ENCODE peak calls at places on chromosomes 16 and 17, in five cellular contexts. A is uterus, L is upper lobe of left lung, P is transverse colon, K is heart right ventricle. Q is an unnamed sample.
A peak's percentile ranks its signal among the peaks of the same experiment; 100 is the strongest.

GRCh38 chr17:78231991-78232759 is 744 bp downstream of the TMEM235 start:
- DNase-seq in A (no peak), L (peak; percentile 87), P (no peak), K (no peak), Q (no peak)

GRCh38 chr16:4212207-4212933 is 29.5 kb downstream of the SRL start:
- DNase-seq in A (peak; percentile 53), L (peak; percentile 73), P (no peak), K (peak; percentile 81), Q (no peak)

GRCh38 chr16:13912891-13913290 is 7.1 kb upstream of the ERCC4 start:
- DNase-seq in A (no peak), L (no peak), P (no peak), K (no peak), Q (no peak)

GRCh38 chr17:50059759-50060273 is 3.9 kb downstream of the ITGA3 start:
- DNase-seq in A (no peak), L (no peak), P (no peak), K (no peak), Q (no peak)

GRCh38 chr16:2842340-2843000 is 12.4 kb downstream of the ZG16B start:
- DNase-seq in A (no peak), L (peak; percentile 78), P (peak; percentile 52), K (peak; percentile 67), Q (peak; percentile 51)

GRCh38 chr16:88821168-88821850 is 9.6 kb upstream of the APRT start:
- DNase-seq in A (no peak), L (peak; percentile 72), P (no peak), K (no peak), Q (no peak)

GRCh38 chr16:66459878-66460277 is 32.8 kb downstream of the BEAN1 start:
- DNase-seq in A (no peak), L (no peak), P (no peak), K (no peak), Q (no peak)

GRCh38 chr17:1963250-1963649 is 61.9 kb downstream of the RTN4RL1 start:
- DNase-seq in A (no peak), L (no peak), P (no peak), K (no peak), Q (no peak)

GRCh38 chr17:68580236-68580903 is 20.8 kb downstream of the FAM20A start:
- DNase-seq in A (peak; percentile 54), L (no peak), P (no peak), K (no peak), Q (no peak)

GRCh38 chr16:1009358-1010150 is 28.0 kb downstream of the SOX8 start:
- DNase-seq in A (no peak), L (peak; percentile 78), P (no peak), K (no peak), Q (no peak)

GRCh38 chr17:35555695-35556094 is 4.9 kb downstream of the SLFN14 start:
- DNase-seq in A (no peak), L (no peak), P (no peak), K (no peak), Q (no peak)

GRCh38 chr17:37841232-37841631 is 83.0 kb upstream of the TBC1D3K start:
- DNase-seq in A (no peak), L (no peak), P (no peak), K (no peak), Q (no peak)

GRCh38 chr16:30065943-30066881 is 652 bp downstream of the ALDOA start:
- DNase-seq in A (peak; percentile 73), L (peak; percentile 91), P (peak; percentile 21), K (no peak), Q (no peak)

GRCh38 chr16:11354733-11355574 is 9.7 kb downstream of the RMI2 start:
- DNase-seq in A (no peak), L (no peak), P (peak; percentile 28), K (no peak), Q (peak; percentile 36)

GRCh38 chr16:26391833-26392232 is 674.9 kb upstream of the C16orf82 start:
- DNase-seq in A (no peak), L (no peak), P (no peak), K (no peak), Q (no peak)

GRCh38 chr16:3266873-3267537 is 10.6 kb upstream of the MEFV start:
- DNase-seq in A (no peak), L (no peak), P (no peak), K (no peak), Q (no peak)

GRCh38 chr16:10906914-10907756 is 30.1 kb downstream of the CIITA start:
- DNase-seq in A (no peak), L (peak; percentile 84), P (no peak), K (peak; percentile 70), Q (no peak)

GRCh38 chr17:29855686-29856085 is 74.3 kb downstream of the SSH2 start:
- DNase-seq in A (no peak), L (no peak), P (no peak), K (no peak), Q (no peak)

GRCh38 chr17:34858941-34859562 is 102.2 kb downstream of the CCT6B start:
- DNase-seq in A (no peak), L (no peak), P (no peak), K (no peak), Q (no peak)

DNA sequence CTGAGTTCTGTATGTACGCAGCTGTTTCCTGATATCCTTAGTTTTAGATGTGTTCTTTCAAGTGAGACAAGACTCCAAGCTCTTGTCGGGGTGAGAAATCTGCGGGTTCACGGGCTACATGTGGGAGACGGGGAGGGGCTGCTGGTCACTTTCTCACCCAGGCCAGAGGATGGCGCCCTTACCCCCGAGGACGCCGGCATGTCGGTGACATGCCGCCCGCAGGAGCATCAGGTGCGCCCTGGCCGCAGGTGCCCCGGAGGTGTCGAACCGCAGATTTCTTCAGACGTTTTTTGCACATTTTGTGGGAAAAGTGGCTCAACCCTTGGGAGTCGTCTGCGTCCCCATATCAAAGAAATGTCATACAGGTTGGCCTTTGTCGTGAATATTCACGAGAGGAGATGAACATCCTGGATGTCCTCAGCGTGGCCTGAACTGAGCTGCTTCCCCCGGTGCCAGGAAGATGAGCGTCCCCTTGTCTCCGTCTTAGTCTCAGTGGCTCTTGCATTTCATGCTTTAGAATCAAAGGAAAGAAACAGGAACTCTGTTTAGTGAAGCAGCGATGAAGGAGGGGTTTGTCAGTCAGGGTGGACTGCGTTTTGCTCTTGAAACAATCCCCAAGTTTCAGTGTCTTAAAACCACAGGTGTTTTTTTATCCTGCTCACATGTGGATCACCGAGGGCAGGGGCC is 75.3 kb upstream of the ZNF750 start:
- DNase-seq in A (no peak), L (peak; percentile 73), P (no peak), K (no peak), Q (no peak)
- H3K4me1 ChIP-seq in A (no peaks in the 10 kb centered on the region), L (no peaks in the 10 kb centered on the region), P (no peaks in the 10 kb centered on the region), K (peaks cover 10% of the 10 kb centered on the region), Q (no peaks in the 10 kb centered on the region)

GRCh38 chr16:89900885-89901284 is 17.8 kb upstream of the MC1R start:
- DNase-seq in A (no peak), L (no peak), P (no peak), K (no peak), Q (no peak)

GRCh38 chr16:89905511-89906140 is 13.0 kb upstream of the MC1R start:
- DNase-seq in A (no peak), L (no peak), P (no peak), K (no peak), Q (no peak)

GRCh38 chr16:89903908-89904515 is 14.7 kb upstream of the MC1R start:
- DNase-seq in A (no peak), L (no peak), P (no peak), K (no peak), Q (no peak)

GRCh38 chr16:89904606-89905510 is 13.8 kb upstream of the MC1R start:
- DNase-seq in A (no peak), L (no peak), P (no peak), K (no peak), Q (no peak)

GRCh38 chr16:89902980-89903379 is 15.7 kb upstream of the MC1R start:
- DNase-seq in A (no peak), L (no peak), P (no peak), K (no peak), Q (no peak)
- H3K36me3 ChIP-seq in A (no peaks in the 10 kb centered on the region), L (peaks cover 30% of the 10 kb centered on the region), P (no peaks in the 10 kb centered on the region), K (peaks cover 79% of the 10 kb centered on the region), Q (peaks cover 71% of the 10 kb centered on the region)

GRCh38 chr16:31870809-31871208 is 2.8 kb upstream of the ZNF267 start:
- DNase-seq in A (no peak), L (no peak), P (no peak), K (no peak), Q (no peak)
- H3K4me1 ChIP-seq in A (no peaks in the 10 kb centered on the region), L (peaks cover 39% of the 10 kb centered on the region), P (peaks cover 16% of the 10 kb centered on the region), K (peaks cover 19% of the 10 kb centered on the region), Q (peaks cover 35% of the 10 kb centered on the region)

GRCh38 chr17:59202320-59202719 is 7.5 kb upstream of the SMG8 start:
- DNase-seq in A (no peak), L (no peak), P (no peak), K (no peak), Q (no peak)
- H3K36me3 ChIP-seq in A (no peaks in the 10 kb centered on the region), L (no peaks in the 10 kb centered on the region), P (no peaks in the 10 kb centered on the region), K (no peaks in the 10 kb centered on the region), Q (no peaks in the 10 kb centered on the region)

DNA sequence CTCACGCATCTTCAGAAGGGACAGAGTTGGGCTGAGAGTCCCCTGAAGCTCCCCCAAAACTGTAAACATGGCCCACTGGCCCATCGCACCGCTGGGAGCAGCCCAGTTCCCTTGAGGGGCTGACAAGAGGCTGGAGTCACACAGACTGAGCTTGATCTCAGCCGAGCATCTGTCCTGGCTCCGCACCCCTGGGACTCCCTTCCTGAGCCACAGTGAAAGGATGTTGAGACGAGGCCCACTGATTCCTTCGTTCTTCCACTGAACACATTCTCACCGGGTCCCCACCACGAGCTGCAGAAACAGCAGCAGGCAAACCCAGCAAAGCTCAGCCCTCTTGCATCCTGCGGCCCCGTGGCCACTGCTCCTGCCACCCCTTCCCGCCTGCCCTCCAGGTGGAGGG is 145.9 kb upstream of the CIBAR2 start:
- DNase-seq in A (no peak), L (no peak), P (no peak), K (no peak), Q (no peak)
- H3K4me1 ChIP-seq in A (no peaks in the 10 kb centered on the region), L (peaks cover 6% of the 10 kb centered on the region), P (no peaks in the 10 kb centered on the region), K (no peaks in the 10 kb centered on the region), Q (no peaks in the 10 kb centered on the region)

DNA sequence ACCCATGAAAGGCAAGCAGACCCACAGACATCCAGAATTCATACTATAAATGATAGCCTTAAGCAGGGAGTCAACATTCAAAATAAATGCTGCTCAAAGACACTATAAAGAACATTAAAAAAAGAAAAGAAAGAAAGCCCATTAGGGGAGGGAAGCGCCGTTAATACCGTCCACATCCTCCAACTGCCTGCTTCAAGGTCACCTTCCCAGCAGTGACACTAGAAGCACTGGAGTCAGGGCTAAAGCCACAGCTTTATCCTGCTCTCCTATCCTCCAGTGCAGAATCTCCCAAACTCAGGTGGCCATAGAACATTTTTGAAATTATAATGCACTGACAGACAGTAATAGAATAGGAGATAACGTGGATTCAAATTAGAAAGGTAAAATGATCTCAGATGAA is 59.4 kb downstream of the TEX2 start:
- DNase-seq in A (no peak), L (no peak), P (no peak), K (no peak), Q (no peak)
- H3K36me3 ChIP-seq in A (no peaks in the 10 kb centered on the region), L (no peaks in the 10 kb centered on the region), P (no peaks in the 10 kb centered on the region), K (no peaks in the 10 kb centered on the region), Q (no peaks in the 10 kb centered on the region)